ENCODE peak calls at places on chromosomes 5 and 9, in seven cellular contexts. O is WERI-Rb-1; C is dorsolateral prefrontal cortex; M is Daoy; Q is mesothelial cell of epicardium; G is neuronal stem cell; U is CD4-positive, CD25-positive, alpha-beta regulatory T cell. K is an unnamed sample.

GRCh38 chr5:27590503-27590902 is 552.1 kb upstream of the CDH9 start:
- DNase-seq in O (peak), C (no peak), M (no peak), Q (no peak), G (no peak), U (no peak), K (no peak)

GRCh38 chr5:125480901-125481300 is 734.5 kb upstream of the ZNF608 start:
- DNase-seq in O (peak), C (no peak), M (no peak), Q (no peak), G (no peak), U (no peak), K (no peak)

GRCh38 chr5:112848116-112848811 is 12.8 kb upstream of the SRP19 start:
- DNase-seq in O (peak), C (no peak), M (peak), Q (no peak), G (peak), U (peak), K (peak)

GRCh38 chr5:159497221-159497620 is 166.9 kb upstream of the IL12B start:
- DNase-seq in O (no peak), C (no peak), M (no peak), Q (no peak), G (no peak), U (no peak), K (no peak)

GRCh38 chr9:130343445-130343918 is 77.9 kb downstream of the HMCN2 start:
- DNase-seq in O (peak), C (no peak), M (no peak), Q (peak), G (peak), U (peak), K (no peak)

GRCh38 chr9:75147638-75148037 is 59.3 kb downstream of the OSTF1 start:
- DNase-seq in O (no peak), C (no peak), M (peak), Q (no peak), G (no peak), U (peak), K (no peak)

GRCh38 chr5:34929720-34930526 is 564 bp downstream of the DNAJC21 start:
- DNase-seq in O (peak), C (peak), M (peak), Q (peak), G (peak), U (peak), K (peak)

GRCh38 chr5:73327908-73328455 is 120.6 kb downstream of the FOXD1 start:
- DNase-seq in O (no peak), C (no peak), M (peak), Q (no peak), G (no peak), U (no peak), K (no peak)

GRCh38 chr5:115855959-115856358 is 14.2 kb downstream of the AP3S1 start:
- DNase-seq in O (no peak), C (no peak), M (no peak), Q (no peak), G (no peak), U (no peak), K (no peak)

GRCh38 chr9:34464571-34464970 is 6.0 kb downstream of the DNAI1 start:
- DNase-seq in O (no peak), C (no peak), M (no peak), Q (no peak), G (no peak), U (no peak), K (no peak)

GRCh38 chr9:134870746-134871667 is 9.6 kb upstream of the FCN2 start:
- DNase-seq in O (no peak), C (no peak), M (no peak), Q (no peak), G (no peak), U (no peak), K (peak)

GRCh38 chr5:172939045-172939444 is 20.2 kb upstream of the RPL26L1 start:
- DNase-seq in O (peak), C (no peak), M (no peak), Q (no peak), G (no peak), U (no peak), K (no peak)

GRCh38 chr9:133703571-133704399 is 34.4 kb downstream of the SARDH start:
- DNase-seq in O (peak), C (peak), M (no peak), Q (no peak), G (no peak), U (peak), K (peak)

GRCh38 chr5:145768863-145769262 is 66.3 kb downstream of the PRELID2 start:
- DNase-seq in O (no peak), C (no peak), M (no peak), Q (no peak), G (no peak), U (no peak), K (no peak)

GRCh38 chr5:177452688-177453638 is 6.3 kb downstream of the PRR7 start:
- DNase-seq in O (no peak), C (peak), M (peak), Q (no peak), G (no peak), U (no peak), K (peak)

GRCh38 chr5:141848771-141849370 is 29.3 kb downstream of the PCDH1 start:
- DNase-seq in O (peak), C (no peak), M (peak), Q (no peak), G (no peak), U (no peak), K (peak)

GRCh38 chr9:119052339-119053030 is 316.8 kb downstream of the BRINP1 start:
- DNase-seq in O (no peak), C (no peak), M (no peak), Q (no peak), G (no peak), U (no peak), K (no peak)

GRCh38 chr5:96067251-96067650 is 105.6 kb upstream of the ELL2 start:
- DNase-seq in O (no peak), C (no peak), M (no peak), Q (no peak), G (no peak), U (no peak), K (peak)

GRCh38 chr5:2742921-2743679 is 8.4 kb downstream of the IRX2 start:
- DNase-seq in O (peak), C (no peak), M (no peak), Q (peak), G (no peak), U (no peak), K (peak)

GRCh38 chr9:2227468-2227867 is 212.3 kb downstream of the SMARCA2 start:
- DNase-seq in O (no peak), C (no peak), M (peak), Q (no peak), G (no peak), U (no peak), K (no peak)

GRCh38 chr9:118529624-118530214 is 825.5 kb downstream of the TLR4 start:
- DNase-seq in O (no peak), C (no peak), M (no peak), Q (no peak), G (no peak), U (no peak), K (no peak)

GRCh38 chr9:111399772-111400563 is 69.9 kb upstream of the OR2K2 start:
- DNase-seq in O (peak), C (no peak), M (peak), Q (no peak), G (no peak), U (no peak), K (peak)